ENCODE peak calls at places on chromosomes 1 and 21, in seven cellular contexts. One of them, this sample, is unnamed.

GRCh38 chr21:27269646-27270045 is 302.8 kb upstream of the ADAMTS5 start:
- DNase-seq in stimulated activated CD8-positive, alpha-beta memory T cell treated with anti-CD3 and anti-CD28 coated beads, Interleukin-4, amount 100 ng/mL, for 24 hours: no peak
- DNase-seq in T-helper 9 cell: no peak
- DNase-seq in NCI-H1092: no peak
- DNase-seq in progenitor cell of endocrine pancreas: no peak
- DNase-seq in stimulated activated CD4-positive, alpha-beta T cell treated with anti-CD3 and anti-CD28 coated beads, TNF-alpha, amount 100 ng/mL, for 24 hours: no peak
- DNase-seq in NCI-H69: no peak
- DNase-seq in this sample: no peak

GRCh38 chr1:108843390-108844188 is 13.3 kb downstream of the AKNAD1 start:
- DNase-seq in T-helper 9 cell: no peak
- DNase-seq in stimulated activated CD4-positive, alpha-beta T cell treated with anti-CD3 and anti-CD28 coated beads, TNF-alpha, amount 100 ng/mL, for 24 hours: no peak
- DNase-seq in progenitor cell of endocrine pancreas: no peak
- DNase-seq in stimulated activated CD8-positive, alpha-beta memory T cell treated with anti-CD3 and anti-CD28 coated beads, Interleukin-4, amount 100 ng/mL, for 24 hours: no peak
- DNase-seq in NCI-H69: no peak
- DNase-seq in NCI-H1092: no peak
- DNase-seq in this sample: no peak

GRCh38 chr1:72892461-72892860 is 610.1 kb upstream of the NEGR1 start:
- DNase-seq in progenitor cell of endocrine pancreas: no peak
- DNase-seq in stimulated activated CD4-positive, alpha-beta T cell treated with anti-CD3 and anti-CD28 coated beads, TNF-alpha, amount 100 ng/mL, for 24 hours: no peak
- DNase-seq in NCI-H69: no peak
- DNase-seq in NCI-H1092: no peak
- DNase-seq in stimulated activated CD8-positive, alpha-beta memory T cell treated with anti-CD3 and anti-CD28 coated beads, Interleukin-4, amount 100 ng/mL, for 24 hours: no peak
- DNase-seq in T-helper 9 cell: no peak
- DNase-seq in this sample: no peak

GRCh38 chr1:23456226-23456625 is 27.8 kb downstream of the ASAP3 start:
- DNase-seq in NCI-H69: no peak
- DNase-seq in NCI-H1092: no peak
- DNase-seq in stimulated activated CD4-positive, alpha-beta T cell treated with anti-CD3 and anti-CD28 coated beads, TNF-alpha, amount 100 ng/mL, for 24 hours: no peak
- DNase-seq in T-helper 9 cell: no peak
- DNase-seq in stimulated activated CD8-positive, alpha-beta memory T cell treated with anti-CD3 and anti-CD28 coated beads, Interleukin-4, amount 100 ng/mL, for 24 hours: no peak
- DNase-seq in progenitor cell of endocrine pancreas: no peak
- DNase-seq in this sample: no peak

GRCh38 chr21:29613021-29613420 is 314.3 kb downstream of the BACH1 start:
- DNase-seq in stimulated activated CD8-positive, alpha-beta memory T cell treated with anti-CD3 and anti-CD28 coated beads, Interleukin-4, amount 100 ng/mL, for 24 hours: no peak
- DNase-seq in progenitor cell of endocrine pancreas: no peak
- DNase-seq in NCI-H69: no peak
- DNase-seq in NCI-H1092: no peak
- DNase-seq in T-helper 9 cell: no peak
- DNase-seq in stimulated activated CD4-positive, alpha-beta T cell treated with anti-CD3 and anti-CD28 coated beads, TNF-alpha, amount 100 ng/mL, for 24 hours: no peak
- DNase-seq in this sample: no peak

GRCh38 chr1:40032240-40032891 is 8.2 kb upstream of the CAP1 start:
- DNase-seq in T-helper 9 cell: peak
- DNase-seq in stimulated activated CD8-positive, alpha-beta memory T cell treated with anti-CD3 and anti-CD28 coated beads, Interleukin-4, amount 100 ng/mL, for 24 hours: peak
- DNase-seq in NCI-H69: peak
- DNase-seq in stimulated activated CD4-positive, alpha-beta T cell treated with anti-CD3 and anti-CD28 coated beads, TNF-alpha, amount 100 ng/mL, for 24 hours: peak
- DNase-seq in progenitor cell of endocrine pancreas: no peak
- DNase-seq in NCI-H1092: peak
- DNase-seq in this sample: peak

GRCh38 chr1:37656881-37657280 is 22.2 kb upstream of the RSPO1 start:
- DNase-seq in NCI-H69: no peak
- DNase-seq in T-helper 9 cell: no peak
- DNase-seq in NCI-H1092: no peak
- DNase-seq in progenitor cell of endocrine pancreas: no peak
- DNase-seq in stimulated activated CD8-positive, alpha-beta memory T cell treated with anti-CD3 and anti-CD28 coated beads, Interleukin-4, amount 100 ng/mL, for 24 hours: no peak
- DNase-seq in stimulated activated CD4-positive, alpha-beta T cell treated with anti-CD3 and anti-CD28 coated beads, TNF-alpha, amount 100 ng/mL, for 24 hours: no peak
- DNase-seq in this sample: no peak

GRCh38 chr21:40555129-40555528 is 291.8 kb downstream of the DSCAM start:
- DNase-seq in T-helper 9 cell: no peak
- DNase-seq in NCI-H1092: no peak
- DNase-seq in stimulated activated CD4-positive, alpha-beta T cell treated with anti-CD3 and anti-CD28 coated beads, TNF-alpha, amount 100 ng/mL, for 24 hours: no peak
- DNase-seq in stimulated activated CD8-positive, alpha-beta memory T cell treated with anti-CD3 and anti-CD28 coated beads, Interleukin-4, amount 100 ng/mL, for 24 hours: no peak
- DNase-seq in progenitor cell of endocrine pancreas: no peak
- DNase-seq in NCI-H69: no peak
- DNase-seq in this sample: no peak

GRCh38 chr1:224852901-224853568 is 76.4 kb upstream of the DNAH14 start:
- DNase-seq in NCI-H1092: no peak
- DNase-seq in stimulated activated CD8-positive, alpha-beta memory T cell treated with anti-CD3 and anti-CD28 coated beads, Interleukin-4, amount 100 ng/mL, for 24 hours: no peak
- DNase-seq in NCI-H69: peak
- DNase-seq in progenitor cell of endocrine pancreas: no peak
- DNase-seq in stimulated activated CD4-positive, alpha-beta T cell treated with anti-CD3 and anti-CD28 coated beads, TNF-alpha, amount 100 ng/mL, for 24 hours: no peak
- DNase-seq in T-helper 9 cell: no peak
- DNase-seq in this sample: peak

GRCh38 chr1:210905944-210906453 is 227.9 kb downstream of the KCNH1 start:
- DNase-seq in progenitor cell of endocrine pancreas: no peak
- DNase-seq in NCI-H1092: no peak
- DNase-seq in T-helper 9 cell: no peak
- DNase-seq in stimulated activated CD4-positive, alpha-beta T cell treated with anti-CD3 and anti-CD28 coated beads, TNF-alpha, amount 100 ng/mL, for 24 hours: no peak
- DNase-seq in NCI-H69: peak
- DNase-seq in stimulated activated CD8-positive, alpha-beta memory T cell treated with anti-CD3 and anti-CD28 coated beads, Interleukin-4, amount 100 ng/mL, for 24 hours: no peak
- DNase-seq in this sample: no peak

GRCh38 chr21:38167345-38167744 is 89.4 kb upstream of the KCNJ15 start:
- DNase-seq in stimulated activated CD4-positive, alpha-beta T cell treated with anti-CD3 and anti-CD28 coated beads, TNF-alpha, amount 100 ng/mL, for 24 hours: no peak
- DNase-seq in T-helper 9 cell: no peak
- DNase-seq in progenitor cell of endocrine pancreas: no peak
- DNase-seq in NCI-H1092: no peak
- DNase-seq in NCI-H69: no peak
- DNase-seq in stimulated activated CD8-positive, alpha-beta memory T cell treated with anti-CD3 and anti-CD28 coated beads, Interleukin-4, amount 100 ng/mL, for 24 hours: no peak
- DNase-seq in this sample: no peak

GRCh38 chr1:218485241-218485928 is 140.2 kb downstream of the TGFB2 start:
- DNase-seq in T-helper 9 cell: no peak
- DNase-seq in NCI-H69: no peak
- DNase-seq in stimulated activated CD4-positive, alpha-beta T cell treated with anti-CD3 and anti-CD28 coated beads, TNF-alpha, amount 100 ng/mL, for 24 hours: no peak
- DNase-seq in NCI-H1092: no peak
- DNase-seq in stimulated activated CD8-positive, alpha-beta memory T cell treated with anti-CD3 and anti-CD28 coated beads, Interleukin-4, amount 100 ng/mL, for 24 hours: no peak
- DNase-seq in progenitor cell of endocrine pancreas: no peak
- DNase-seq in this sample: no peak

GRCh38 chr1:161069731-161070270 is at the start of gene ARHGAP30:
- DNase-seq in T-helper 9 cell: peak
- DNase-seq in stimulated activated CD4-positive, alpha-beta T cell treated with anti-CD3 and anti-CD28 coated beads, TNF-alpha, amount 100 ng/mL, for 24 hours: peak
- DNase-seq in NCI-H1092: no peak
- DNase-seq in NCI-H69: no peak
- DNase-seq in stimulated activated CD8-positive, alpha-beta memory T cell treated with anti-CD3 and anti-CD28 coated beads, Interleukin-4, amount 100 ng/mL, for 24 hours: peak
- DNase-seq in progenitor cell of endocrine pancreas: no peak
- DNase-seq in this sample: no peak

GRCh38 chr1:54848134-54848948 is 38.7 kb downstream of the DHCR24 start:
- DNase-seq in NCI-H69: no peak
- DNase-seq in progenitor cell of endocrine pancreas: no peak
- DNase-seq in NCI-H1092: no peak
- DNase-seq in stimulated activated CD8-positive, alpha-beta memory T cell treated with anti-CD3 and anti-CD28 coated beads, Interleukin-4, amount 100 ng/mL, for 24 hours: no peak
- DNase-seq in T-helper 9 cell: no peak
- DNase-seq in stimulated activated CD4-positive, alpha-beta T cell treated with anti-CD3 and anti-CD28 coated beads, TNF-alpha, amount 100 ng/mL, for 24 hours: no peak
- DNase-seq in this sample: no peak

GRCh38 chr1:118360817-118361216 is 175.8 kb upstream of the SPAG17 start:
- DNase-seq in stimulated activated CD8-positive, alpha-beta memory T cell treated with anti-CD3 and anti-CD28 coated beads, Interleukin-4, amount 100 ng/mL, for 24 hours: no peak
- DNase-seq in stimulated activated CD4-positive, alpha-beta T cell treated with anti-CD3 and anti-CD28 coated beads, TNF-alpha, amount 100 ng/mL, for 24 hours: no peak
- DNase-seq in NCI-H1092: no peak
- DNase-seq in T-helper 9 cell: no peak
- DNase-seq in progenitor cell of endocrine pancreas: no peak
- DNase-seq in NCI-H69: no peak
- DNase-seq in this sample: no peak

GRCh38 chr1:227356582-227357228 is 38.4 kb upstream of the CDC42BPA start:
- DNase-seq in stimulated activated CD8-positive, alpha-beta memory T cell treated with anti-CD3 and anti-CD28 coated beads, Interleukin-4, amount 100 ng/mL, for 24 hours: no peak
- DNase-seq in T-helper 9 cell: no peak
- DNase-seq in progenitor cell of endocrine pancreas: no peak
- DNase-seq in NCI-H1092: no peak
- DNase-seq in NCI-H69: peak
- DNase-seq in stimulated activated CD4-positive, alpha-beta T cell treated with anti-CD3 and anti-CD28 coated beads, TNF-alpha, amount 100 ng/mL, for 24 hours: no peak
- DNase-seq in this sample: no peak

GRCh38 chr21:43618940-43619339 is 40.3 kb downstream of the HSF2BP start:
- DNase-seq in T-helper 9 cell: no peak
- DNase-seq in progenitor cell of endocrine pancreas: no peak
- DNase-seq in NCI-H69: no peak
- DNase-seq in stimulated activated CD4-positive, alpha-beta T cell treated with anti-CD3 and anti-CD28 coated beads, TNF-alpha, amount 100 ng/mL, for 24 hours: no peak
- DNase-seq in stimulated activated CD8-positive, alpha-beta memory T cell treated with anti-CD3 and anti-CD28 coated beads, Interleukin-4, amount 100 ng/mL, for 24 hours: no peak
- DNase-seq in NCI-H1092: no peak
- DNase-seq in this sample: no peak

GRCh38 chr1:89588480-89588879 is 44.4 kb upstream of the LRRC8C start:
- DNase-seq in NCI-H1092: no peak
- DNase-seq in NCI-H69: no peak
- DNase-seq in stimulated activated CD4-positive, alpha-beta T cell treated with anti-CD3 and anti-CD28 coated beads, TNF-alpha, amount 100 ng/mL, for 24 hours: no peak
- DNase-seq in progenitor cell of endocrine pancreas: no peak
- DNase-seq in stimulated activated CD8-positive, alpha-beta memory T cell treated with anti-CD3 and anti-CD28 coated beads, Interleukin-4, amount 100 ng/mL, for 24 hours: no peak
- DNase-seq in T-helper 9 cell: no peak
- DNase-seq in this sample: no peak

GRCh38 chr1:112618721-112619517 is at the start of gene ST7L:
- DNase-seq in stimulated activated CD4-positive, alpha-beta T cell treated with anti-CD3 and anti-CD28 coated beads, TNF-alpha, amount 100 ng/mL, for 24 hours: peak
- DNase-seq in progenitor cell of endocrine pancreas: peak
- DNase-seq in stimulated activated CD8-positive, alpha-beta memory T cell treated with anti-CD3 and anti-CD28 coated beads, Interleukin-4, amount 100 ng/mL, for 24 hours: peak
- DNase-seq in NCI-H69: peak
- DNase-seq in NCI-H1092: peak
- DNase-seq in T-helper 9 cell: peak
- DNase-seq in this sample: peak

GRCh38 chr1:154352581-154353459 is 27.5 kb downstream of the ATP8B2 start:
- DNase-seq in T-helper 9 cell: peak
- DNase-seq in stimulated activated CD8-positive, alpha-beta memory T cell treated with anti-CD3 and anti-CD28 coated beads, Interleukin-4, amount 100 ng/mL, for 24 hours: no peak
- DNase-seq in NCI-H69: peak
- DNase-seq in stimulated activated CD4-positive, alpha-beta T cell treated with anti-CD3 and anti-CD28 coated beads, TNF-alpha, amount 100 ng/mL, for 24 hours: peak
- DNase-seq in NCI-H1092: no peak
- DNase-seq in progenitor cell of endocrine pancreas: peak
- DNase-seq in this sample: peak

GRCh38 chr1:206716519-206717236 is 32.0 kb downstream of the MAPKAPK2 start:
- DNase-seq in NCI-H1092: no peak
- DNase-seq in NCI-H69: no peak
- DNase-seq in T-helper 9 cell: no peak
- DNase-seq in stimulated activated CD4-positive, alpha-beta T cell treated with anti-CD3 and anti-CD28 coated beads, TNF-alpha, amount 100 ng/mL, for 24 hours: no peak
- DNase-seq in progenitor cell of endocrine pancreas: no peak
- DNase-seq in stimulated activated CD8-positive, alpha-beta memory T cell treated with anti-CD3 and anti-CD28 coated beads, Interleukin-4, amount 100 ng/mL, for 24 hours: no peak
- DNase-seq in this sample: no peak

GRCh38 chr1:39898648-39899603 is 2.8 kb downstream of the MYCL start:
- DNase-seq in T-helper 9 cell: no peak
- DNase-seq in NCI-H1092: no peak
- DNase-seq in stimulated activated CD8-positive, alpha-beta memory T cell treated with anti-CD3 and anti-CD28 coated beads, Interleukin-4, amount 100 ng/mL, for 24 hours: no peak
- DNase-seq in NCI-H69: peak
- DNase-seq in stimulated activated CD4-positive, alpha-beta T cell treated with anti-CD3 and anti-CD28 coated beads, TNF-alpha, amount 100 ng/mL, for 24 hours: no peak
- DNase-seq in progenitor cell of endocrine pancreas: peak
- DNase-seq in this sample: peak

GRCh38 chr1:4379451-4380175 is 274.8 kb upstream of the AJAP1 start:
- DNase-seq in T-helper 9 cell: no peak
- DNase-seq in NCI-H1092: no peak
- DNase-seq in stimulated activated CD8-positive, alpha-beta memory T cell treated with anti-CD3 and anti-CD28 coated beads, Interleukin-4, amount 100 ng/mL, for 24 hours: no peak
- DNase-seq in NCI-H69: no peak
- DNase-seq in stimulated activated CD4-positive, alpha-beta T cell treated with anti-CD3 and anti-CD28 coated beads, TNF-alpha, amount 100 ng/mL, for 24 hours: no peak
- DNase-seq in progenitor cell of endocrine pancreas: no peak
- DNase-seq in this sample: no peak

GRCh38 chr21:44088401-44088780 is 18.8 kb upstream of the PWP2 start:
- DNase-seq in NCI-H69: no peak
- DNase-seq in stimulated activated CD4-positive, alpha-beta T cell treated with anti-CD3 and anti-CD28 coated beads, TNF-alpha, amount 100 ng/mL, for 24 hours: no peak
- DNase-seq in progenitor cell of endocrine pancreas: no peak
- DNase-seq in NCI-H1092: no peak
- DNase-seq in T-helper 9 cell: no peak
- DNase-seq in stimulated activated CD8-positive, alpha-beta memory T cell treated with anti-CD3 and anti-CD28 coated beads, Interleukin-4, amount 100 ng/mL, for 24 hours: no peak
- DNase-seq in this sample: no peak

GRCh38 chr1:79353224-79353623 is 346.7 kb upstream of the ADGRL4 start:
- DNase-seq in stimulated activated CD8-positive, alpha-beta memory T cell treated with anti-CD3 and anti-CD28 coated beads, Interleukin-4, amount 100 ng/mL, for 24 hours: no peak
- DNase-seq in NCI-H1092: no peak
- DNase-seq in stimulated activated CD4-positive, alpha-beta T cell treated with anti-CD3 and anti-CD28 coated beads, TNF-alpha, amount 100 ng/mL, for 24 hours: no peak
- DNase-seq in T-helper 9 cell: no peak
- DNase-seq in progenitor cell of endocrine pancreas: no peak
- DNase-seq in NCI-H69: peak
- DNase-seq in this sample: peak

GRCh38 chr1:108190001-108190634 is 10.0 kb downstream of the SLC25A24 start:
- DNase-seq in stimulated activated CD8-positive, alpha-beta memory T cell treated with anti-CD3 and anti-CD28 coated beads, Interleukin-4, amount 100 ng/mL, for 24 hours: no peak
- DNase-seq in progenitor cell of endocrine pancreas: no peak
- DNase-seq in NCI-H69: no peak
- DNase-seq in NCI-H1092: no peak
- DNase-seq in T-helper 9 cell: no peak
- DNase-seq in stimulated activated CD4-positive, alpha-beta T cell treated with anti-CD3 and anti-CD28 coated beads, TNF-alpha, amount 100 ng/mL, for 24 hours: no peak
- DNase-seq in this sample: no peak

GRCh38 chr1:55640708-55641473 is 425.7 kb upstream of the USP24 start:
- DNase-seq in NCI-H1092: no peak
- DNase-seq in T-helper 9 cell: no peak
- DNase-seq in stimulated activated CD8-positive, alpha-beta memory T cell treated with anti-CD3 and anti-CD28 coated beads, Interleukin-4, amount 100 ng/mL, for 24 hours: no peak
- DNase-seq in NCI-H69: no peak
- DNase-seq in stimulated activated CD4-positive, alpha-beta T cell treated with anti-CD3 and anti-CD28 coated beads, TNF-alpha, amount 100 ng/mL, for 24 hours: peak
- DNase-seq in progenitor cell of endocrine pancreas: no peak
- DNase-seq in this sample: peak

GRCh38 chr1:185853739-185854138 is 119.5 kb downstream of the HMCN1 start:
- DNase-seq in T-helper 9 cell: no peak
- DNase-seq in stimulated activated CD4-positive, alpha-beta T cell treated with anti-CD3 and anti-CD28 coated beads, TNF-alpha, amount 100 ng/mL, for 24 hours: no peak
- DNase-seq in NCI-H69: no peak
- DNase-seq in NCI-H1092: no peak
- DNase-seq in stimulated activated CD8-positive, alpha-beta memory T cell treated with anti-CD3 and anti-CD28 coated beads, Interleukin-4, amount 100 ng/mL, for 24 hours: no peak
- DNase-seq in progenitor cell of endocrine pancreas: no peak
- DNase-seq in this sample: no peak

GRCh38 chr1:12452262-12452661 is 165.7 kb downstream of the DHRS3 start:
- DNase-seq in T-helper 9 cell: no peak
- DNase-seq in NCI-H69: no peak
- DNase-seq in NCI-H1092: no peak
- DNase-seq in stimulated activated CD4-positive, alpha-beta T cell treated with anti-CD3 and anti-CD28 coated beads, TNF-alpha, amount 100 ng/mL, for 24 hours: no peak
- DNase-seq in progenitor cell of endocrine pancreas: no peak
- DNase-seq in stimulated activated CD8-positive, alpha-beta memory T cell treated with anti-CD3 and anti-CD28 coated beads, Interleukin-4, amount 100 ng/mL, for 24 hours: no peak
- DNase-seq in this sample: no peak

GRCh38 chr1:160097911-160098851 is at the start of gene IGSF8:
- DNase-seq in NCI-H69: peak
- DNase-seq in progenitor cell of endocrine pancreas: peak
- DNase-seq in stimulated activated CD4-positive, alpha-beta T cell treated with anti-CD3 and anti-CD28 coated beads, TNF-alpha, amount 100 ng/mL, for 24 hours: peak
- DNase-seq in stimulated activated CD8-positive, alpha-beta memory T cell treated with anti-CD3 and anti-CD28 coated beads, Interleukin-4, amount 100 ng/mL, for 24 hours: peak
- DNase-seq in NCI-H1092: peak
- DNase-seq in T-helper 9 cell: peak
- DNase-seq in this sample: peak

GRCh38 chr1:20381045-20381641 is 90.5 kb downstream of the VWA5B1 start:
- DNase-seq in NCI-H1092: no peak
- DNase-seq in stimulated activated CD8-positive, alpha-beta memory T cell treated with anti-CD3 and anti-CD28 coated beads, Interleukin-4, amount 100 ng/mL, for 24 hours: no peak
- DNase-seq in progenitor cell of endocrine pancreas: no peak
- DNase-seq in NCI-H69: no peak
- DNase-seq in T-helper 9 cell: no peak
- DNase-seq in stimulated activated CD4-positive, alpha-beta T cell treated with anti-CD3 and anti-CD28 coated beads, TNF-alpha, amount 100 ng/mL, for 24 hours: no peak
- DNase-seq in this sample: no peak

GRCh38 chr1:30842698-30843354 is 65.7 kb downstream of the SDC3 start:
- DNase-seq in NCI-H1092: no peak
- DNase-seq in stimulated activated CD8-positive, alpha-beta memory T cell treated with anti-CD3 and anti-CD28 coated beads, Interleukin-4, amount 100 ng/mL, for 24 hours: no peak
- DNase-seq in NCI-H69: peak
- DNase-seq in progenitor cell of endocrine pancreas: no peak
- DNase-seq in T-helper 9 cell: no peak
- DNase-seq in stimulated activated CD4-positive, alpha-beta T cell treated with anti-CD3 and anti-CD28 coated beads, TNF-alpha, amount 100 ng/mL, for 24 hours: no peak
- DNase-seq in this sample: peak

GRCh38 chr1:246680180-246680579 is 44.0 kb upstream of the SCCPDH start:
- DNase-seq in stimulated activated CD4-positive, alpha-beta T cell treated with anti-CD3 and anti-CD28 coated beads, TNF-alpha, amount 100 ng/mL, for 24 hours: no peak
- DNase-seq in progenitor cell of endocrine pancreas: no peak
- DNase-seq in T-helper 9 cell: no peak
- DNase-seq in stimulated activated CD8-positive, alpha-beta memory T cell treated with anti-CD3 and anti-CD28 coated beads, Interleukin-4, amount 100 ng/mL, for 24 hours: no peak
- DNase-seq in NCI-H69: no peak
- DNase-seq in NCI-H1092: no peak
- DNase-seq in this sample: no peak

GRCh38 chr1:240912821-240913220 is 300.9 kb upstream of the GREM2 start:
- DNase-seq in T-helper 9 cell: no peak
- DNase-seq in NCI-H1092: no peak
- DNase-seq in stimulated activated CD8-positive, alpha-beta memory T cell treated with anti-CD3 and anti-CD28 coated beads, Interleukin-4, amount 100 ng/mL, for 24 hours: no peak
- DNase-seq in NCI-H69: no peak
- DNase-seq in stimulated activated CD4-positive, alpha-beta T cell treated with anti-CD3 and anti-CD28 coated beads, TNF-alpha, amount 100 ng/mL, for 24 hours: no peak
- DNase-seq in progenitor cell of endocrine pancreas: no peak
- DNase-seq in this sample: no peak

GRCh38 chr1:3032970-3033794 is 11.9 kb downstream of the ACTRT2 start:
- DNase-seq in progenitor cell of endocrine pancreas: no peak
- DNase-seq in stimulated activated CD8-positive, alpha-beta memory T cell treated with anti-CD3 and anti-CD28 coated beads, Interleukin-4, amount 100 ng/mL, for 24 hours: peak
- DNase-seq in T-helper 9 cell: peak
- DNase-seq in NCI-H69: no peak
- DNase-seq in stimulated activated CD4-positive, alpha-beta T cell treated with anti-CD3 and anti-CD28 coated beads, TNF-alpha, amount 100 ng/mL, for 24 hours: peak
- DNase-seq in NCI-H1092: no peak
- DNase-seq in this sample: no peak

GRCh38 chr1:194227157-194227556 is 1040.7 kb upstream of the B3GALT2 start:
- DNase-seq in NCI-H1092: no peak
- DNase-seq in stimulated activated CD4-positive, alpha-beta T cell treated with anti-CD3 and anti-CD28 coated beads, TNF-alpha, amount 100 ng/mL, for 24 hours: no peak
- DNase-seq in NCI-H69: peak
- DNase-seq in stimulated activated CD8-positive, alpha-beta memory T cell treated with anti-CD3 and anti-CD28 coated beads, Interleukin-4, amount 100 ng/mL, for 24 hours: no peak
- DNase-seq in progenitor cell of endocrine pancreas: no peak
- DNase-seq in T-helper 9 cell: no peak
- DNase-seq in this sample: no peak

GRCh38 chr1:151920147-151920546 is 10.8 kb upstream of the THEM4 start:
- DNase-seq in stimulated activated CD4-positive, alpha-beta T cell treated with anti-CD3 and anti-CD28 coated beads, TNF-alpha, amount 100 ng/mL, for 24 hours: no peak
- DNase-seq in progenitor cell of endocrine pancreas: no peak
- DNase-seq in T-helper 9 cell: no peak
- DNase-seq in NCI-H1092: no peak
- DNase-seq in stimulated activated CD8-positive, alpha-beta memory T cell treated with anti-CD3 and anti-CD28 coated beads, Interleukin-4, amount 100 ng/mL, for 24 hours: no peak
- DNase-seq in NCI-H69: peak
- DNase-seq in this sample: peak

GRCh38 chr1:118827207-118827606 is 160.9 kb downstream of the TBX15 start:
- DNase-seq in progenitor cell of endocrine pancreas: no peak
- DNase-seq in T-helper 9 cell: no peak
- DNase-seq in NCI-H1092: no peak
- DNase-seq in stimulated activated CD4-positive, alpha-beta T cell treated with anti-CD3 and anti-CD28 coated beads, TNF-alpha, amount 100 ng/mL, for 24 hours: no peak
- DNase-seq in NCI-H69: no peak
- DNase-seq in stimulated activated CD8-positive, alpha-beta memory T cell treated with anti-CD3 and anti-CD28 coated beads, Interleukin-4, amount 100 ng/mL, for 24 hours: no peak
- DNase-seq in this sample: no peak